ENCODE peak calls at places on chromosomes 7 and 10, in ten cellular contexts. E, U, L, T, Z, F, I, Q, V and A are unnamed samples.

GRCh38 chr10:102230861-102231356 is 4.8 kb downstream of the ELOVL3 start:
- DNase-seq in L (peak), F (no peak), E (peak), V (no peak), Z (peak), I (peak), Q (peak), T (no peak), U (no peak), A (peak)

GRCh38 chr7:78792624-78793023 is 660.8 kb downstream of the MAGI2 start:
- DNase-seq in V (no peak), L (no peak), Z (no peak), U (no peak), E (no peak), Q (no peak), F (no peak), T (no peak), I (peak), A (no peak)

GRCh38 chr7:113128028-113128427 is 9.7 kb upstream of the SMIM30 start:
- DNase-seq in F (no peak), E (no peak), U (no peak), V (no peak), L (no peak), Z (no peak), T (no peak), Q (no peak), I (peak), A (no peak)

GRCh38 chr7:51160990-51161615 is 155.5 kb downstream of the COBL start:
- DNase-seq in T (no peak), Q (peak), Z (peak), L (peak), F (peak), V (peak), E (peak), U (peak), I (peak), A (peak)

GRCh38 chr10:69474688-69475432 is 23.6 kb downstream of the TSPAN15 start:
- DNase-seq in U (no peak), Z (no peak), V (no peak), I (peak), Q (no peak), E (no peak), T (no peak), F (no peak), L (peak), A (no peak)

GRCh38 chr7:69840248-69840647 is 242.0 kb downstream of the AUTS2 start:
- DNase-seq in F (no peak), U (no peak), L (no peak), T (no peak), E (no peak), Q (no peak), V (no peak), I (peak), Z (no peak), A (no peak)

GRCh38 chr7:142583424-142583823 is 165.8 kb upstream of the PRSS1 start:
- DNase-seq in Z (no peak), T (peak), E (no peak), Q (peak), I (peak), V (peak), L (peak), U (no peak), F (no peak), A (peak)

GRCh38 chr7:3206771-3207191 is 94.3 kb upstream of the SDK1 start:
- DNase-seq in U (no peak), F (no peak), E (no peak), Q (no peak), V (no peak), I (no peak), Z (no peak), L (no peak), T (no peak), A (peak)

GRCh38 chr7:136009488-136010079 is 32.4 kb upstream of the MTPN start:
- DNase-seq in F (no peak), V (peak), E (no peak), Q (peak), U (peak), Z (peak), L (peak), I (peak), T (no peak), A (no peak)

GRCh38 chr7:78073470-78074382 is 275.2 kb downstream of the PHTF2 start:
- DNase-seq in E (no peak), U (no peak), T (no peak), V (no peak), I (no peak), F (no peak), L (no peak), Q (peak), Z (no peak), A (no peak)

GRCh38 chr10:97640868-97641811 is 669 bp downstream of the PI4K2A start:
- DNase-seq in Q (peak), U (no peak), Z (peak), L (peak), I (peak), T (no peak), V (no peak), F (peak), E (peak), A (no peak)

GRCh38 chr10:86376852-86377796 is 10.5 kb upstream of the GRID1 start:
- DNase-seq in Q (peak), Z (peak), T (no peak), U (no peak), I (peak), V (peak), F (peak), E (peak), L (peak), A (peak)

GRCh38 chr7:27169658-27170493 is 4.2 kb downstream of the HOXA10 start:
- DNase-seq in T (peak), Q (peak), I (no peak), E (peak), L (no peak), F (no peak), Z (peak), V (peak), U (no peak), A (peak)

GRCh38 chr7:11747715-11748485 is 84.1 kb downstream of the THSD7A start:
- DNase-seq in Z (no peak), F (no peak), U (no peak), E (no peak), L (no peak), I (no peak), Q (no peak), T (no peak), V (no peak), A (no peak)

GRCh38 chr10:72334832-72335393 is 19.8 kb downstream of the DNAJB12 start:
- DNase-seq in V (no peak), F (no peak), L (peak), T (peak), Z (no peak), Q (no peak), I (peak), E (peak), U (no peak), A (peak)

GRCh38 chr10:86364551-86365345 is 1.8 kb downstream of the GRID1 start:
- DNase-seq in E (no peak), I (no peak), U (no peak), Z (peak), Q (peak), V (no peak), L (no peak), F (no peak), T (peak), A (no peak)

GRCh38 chr10:89793649-89794254 is 92.4 kb downstream of the KIF20B start:
- DNase-seq in Z (peak), V (peak), E (no peak), I (peak), T (no peak), L (peak), F (no peak), Q (peak), U (peak), A (peak)

GRCh38 chr10:116469437-116469836 is 41.8 kb downstream of the PNLIPRP3 start:
- DNase-seq in U (no peak), E (no peak), I (peak), T (no peak), L (no peak), Z (no peak), V (no peak), Q (no peak), F (no peak), A (no peak)

GRCh38 chr10:68543004-68543918 is 15.9 kb upstream of the SLC25A16 start:
- DNase-seq in T (no peak), I (peak), Z (no peak), Q (no peak), L (peak), F (no peak), E (no peak), V (peak), U (no peak), A (no peak)

GRCh38 chr7:33757563-33758165 is 147.7 kb upstream of the BMPER start:
- DNase-seq in Z (no peak), Q (no peak), F (no peak), U (peak), E (no peak), V (peak), I (peak), L (peak), T (no peak), A (peak)

GRCh38 chr10:66747451-66747850 is 178.4 kb upstream of the LRRTM3 start:
- DNase-seq in Z (no peak), L (peak), E (no peak), U (no peak), F (no peak), Q (no peak), V (peak), I (peak), T (no peak), A (no peak)

GRCh38 chr10:77800738-77801266 is 125.8 kb downstream of the DLG5 start:
- DNase-seq in U (no peak), T (no peak), V (no peak), Z (no peak), E (no peak), F (no peak), Q (no peak), I (no peak), L (no peak), A (no peak)

GRCh38 chr7:111842489-111842888 is 280.2 kb upstream of the IMMP2L start:
- DNase-seq in T (no peak), Z (no peak), Q (peak), I (no peak), U (no peak), L (no peak), F (no peak), V (no peak), E (no peak), A (no peak)

GRCh38 chr7:55265836-55266235 is 99.3 kb upstream of the LANCL2 start:
- DNase-seq in Z (no peak), Q (no peak), U (peak), T (no peak), I (no peak), V (no peak), F (no peak), E (no peak), L (no peak), A (peak)

GRCh38 chr7:143265017-143265693 is 1.9 kb downstream of the GSTK1 start:
- DNase-seq in Z (no peak), I (no peak), Q (no peak), U (no peak), T (no peak), E (no peak), V (no peak), F (no peak), L (no peak), A (no peak)

GRCh38 chr10:84783386-84783785 is 455.0 kb downstream of the CCSER2 start:
- DNase-seq in F (no peak), V (no peak), U (peak), L (no peak), T (no peak), Q (peak), E (no peak), Z (peak), I (peak), A (peak)

GRCh38 chr7:36207451-36208291 is 54.6 kb downstream of the EEPD1 start:
- DNase-seq in T (no peak), Z (no peak), U (no peak), I (peak), E (peak), Q (no peak), V (peak), L (peak), F (no peak), A (peak)

GRCh38 chr10:120414946-120415345 is 42.1 kb upstream of the PLPP4 start:
- DNase-seq in U (no peak), T (no peak), V (no peak), Q (no peak), E (no peak), I (no peak), L (no peak), F (no peak), Z (no peak), A (no peak)

GRCh38 chr7:38374507-38374906 is 101.1 kb upstream of the TARP start:
- DNase-seq in Q (peak), U (no peak), F (no peak), Z (peak), V (peak), E (no peak), T (no peak), I (peak), L (peak), A (no peak)

GRCh38 chr7:24283559-24283899 is 461 bp upstream of the NPY start:
- DNase-seq in I (no peak), Z (no peak), E (no peak), F (no peak), Q (peak), V (no peak), L (no peak), U (no peak), T (no peak), A (no peak)

GRCh38 chr7:356087-356486 is 66.1 kb downstream of the FOXL3 start:
- DNase-seq in T (no peak), U (no peak), Z (no peak), I (no peak), L (no peak), V (no peak), F (no peak), E (no peak), Q (no peak), A (no peak)

GRCh38 chr7:42407828-42408227 is 170.8 kb upstream of the GLI3 start:
- DNase-seq in I (no peak), L (peak), Z (peak), V (no peak), Q (peak), E (no peak), U (no peak), F (no peak), T (no peak), A (no peak)

GRCh38 chr7:12630615-12630884 is 56.9 kb upstream of the ARL4A start:
- DNase-seq in T (no peak), U (no peak), Z (no peak), Q (no peak), I (no peak), F (no peak), L (no peak), E (no peak), V (no peak), A (no peak)

GRCh38 chr10:96309631-96310358 is 5.6 kb downstream of the DNTT start:
- DNase-seq in Q (peak), L (no peak), T (no peak), Z (no peak), F (no peak), E (no peak), V (no peak), U (no peak), I (no peak), A (no peak)

GRCh38 chr7:128148676-128149075 is 92.4 kb upstream of the LEP start:
- DNase-seq in V (peak), Z (no peak), Q (no peak), U (peak), T (no peak), E (no peak), F (no peak), L (peak), I (no peak), A (no peak)

GRCh38 chr10:110426294-110427153 is 71.2 kb upstream of the DUSP5 start:
- DNase-seq in U (no peak), Q (peak), I (peak), T (no peak), L (no peak), V (no peak), Z (no peak), F (no peak), E (no peak), A (peak)

GRCh38 chr10:124230586-124231187 is 137.3 kb upstream of the CHST15 start:
- DNase-seq in F (no peak), U (no peak), I (no peak), Q (no peak), L (no peak), E (no peak), T (no peak), V (no peak), Z (no peak), A (no peak)

GRCh38 chr10:22433875-22434274 is 88.6 kb downstream of the SPAG6 start:
- DNase-seq in L (peak), Q (peak), U (no peak), Z (no peak), V (peak), E (no peak), F (no peak), T (no peak), I (peak), A (no peak)

GRCh38 chr10:110402077-110402416 is 95.7 kb upstream of the DUSP5 start:
- DNase-seq in V (no peak), Z (no peak), Q (no peak), E (no peak), U (no peak), F (no peak), T (no peak), L (no peak), I (no peak), A (no peak)